ENCODE peak calls at places on chromosome 16, in five cellular contexts. L, A, Q, K and O are unnamed samples.

GRCh38 chr16:21619765-21620462 is 20.5 kb downstream of the METTL9 start:
- DNase-seq in K (no peak), L (no peak), Q (no peak), A (no peak), O (no peak)

GRCh38 chr16:46947900-46948547 is 25.4 kb downstream of the DNAJA2 start:
- DNase-seq in A (peak; percentile 51), K (no peak), Q (no peak), L (no peak), O (peak; percentile 46)

GRCh38 chr16:58286769-58287433 is 7.9 kb downstream of the PRSS54 start:
- DNase-seq in A (no peak), L (no peak), Q (no peak), K (no peak), O (no peak)

GRCh38 chr16:12802661-12803060 is 1.0 kb downstream of the CPPED1 start:
- DNase-seq in K (no peak), Q (no peak), A (peak; percentile 46), L (no peak), O (no peak)

GRCh38 chr16:52069866-52070265 is 477.1 kb downstream of the TOX3 start:
- DNase-seq in Q (no peak), A (peak; percentile 25), K (no peak), L (no peak), O (peak; percentile 36)

GRCh38 chr16:69105501-69106361 is at the start of gene HAS3:
- DNase-seq in L (no peak), Q (no peak), K (peak; percentile 75), A (peak; percentile 82), O (peak; percentile 51)

GRCh38 chr16:1688807-1689560 is 10.9 kb downstream of the JPT2 start:
- DNase-seq in Q (no peak), A (peak; percentile 94), K (no peak), L (no peak), O (peak; percentile 93)

GRCh38 chr16:49720225-49720624 is 135.7 kb downstream of the ZNF423 start:
- DNase-seq in Q (no peak), L (no peak), A (no peak), K (no peak), O (no peak)

GRCh38 chr16:69511641-69512040 is 54.1 kb upstream of the NFAT5 start:
- DNase-seq in K (no peak), Q (no peak), L (no peak), A (no peak), O (no peak)

GRCh38 chr16:87278191-87279093 is 38.8 kb downstream of the C16orf95 start:
- DNase-seq in A (peak; percentile 73), K (peak; percentile 83), Q (no peak), L (peak; percentile 89), O (peak; percentile 67)

GRCh38 chr16:57191056-57191536 is 5.0 kb downstream of the RSPRY1 start:
- DNase-seq in A (peak; percentile 67), L (no peak), K (no peak), Q (no peak), O (peak; percentile 31)

GRCh38 chr16:1772908-1773702 is at the start of gene MRPS34:
- DNase-seq in K (peak; percentile 87), A (peak; percentile 80), Q (no peak), L (peak; percentile 87), O (peak; percentile 66)

GRCh38 chr16:54140057-54140787 is 146.4 kb downstream of the IRX3 start:
- DNase-seq in Q (no peak), A (peak; percentile 3), L (no peak), K (no peak), O (no peak)

GRCh38 chr16:72664480-72665408 is 383.2 kb downstream of the ZFHX3 start:
- DNase-seq in Q (peak; percentile 96), A (peak; percentile 99), K (peak; percentile 73), L (peak; percentile 98), O (peak; percentile 98)

GRCh38 chr16:67268136-67268579 is 11.2 kb upstream of the PLEKHG4 start:
- DNase-seq in A (peak; percentile 98), L (peak; percentile 83), Q (peak; percentile 93), K (no peak), O (peak; percentile 98)

GRCh38 chr16:56847173-56847948 is 17.6 kb upstream of the SLC12A3 start:
- DNase-seq in L (peak; percentile 48), A (peak; percentile 45), K (no peak), Q (no peak), O (peak; percentile 46)

GRCh38 chr16:85047867-85048455 is 20.4 kb downstream of the KIAA0513 start:
- DNase-seq in L (no peak), A (no peak), Q (no peak), K (no peak), O (no peak)

GRCh38 chr16:89491974-89492687 is 1.8 kb upstream of the ANKRD11 start:
- DNase-seq in Q (no peak), L (no peak), A (no peak), K (no peak), O (no peak)

GRCh38 chr16:85963746-85964370 is 64.9 kb downstream of the IRF8 start:
- DNase-seq in L (no peak), K (no peak), A (no peak), Q (no peak), O (no peak)

GRCh38 chr16:87698241-87698640 is 67.5 kb downstream of the KLHDC4 start:
- DNase-seq in L (no peak), K (peak; percentile 83), A (no peak), Q (no peak), O (no peak)

GRCh38 chr16:55912022-55912421 is 36.8 kb upstream of the CES5A start:
- DNase-seq in L (no peak), K (no peak), A (no peak), Q (no peak), O (no peak)